ENCODE peak calls at places on chromosome 6, in seven cellular contexts. One of them, this sample, is unnamed.

GRCh38 chr6:38796006-38796405 is 80.9 kb downstream of the DNAH8 start:
- DNase-seq in GM06990: no peak
- DNase-seq in mesothelial cell of epicardium: no peak
- DNase-seq in tibial nerve: no peak
- DNase-seq in AG09319: no peak
- DNase-seq in H9: no peak
- DNase-seq in heart left ventricle: no peak
- DNase-seq in this sample: no peak

GRCh38 chr6:19557191-19557590 is 280.0 kb upstream of the ID4 start:
- DNase-seq in GM06990: no peak
- DNase-seq in tibial nerve: no peak
- DNase-seq in mesothelial cell of epicardium: no peak
- DNase-seq in H9: no peak
- DNase-seq in heart left ventricle: no peak
- DNase-seq in AG09319: no peak
- DNase-seq in this sample: no peak

GRCh38 chr6:109406196-109406595 is 23.9 kb upstream of the CD164 start:
- DNase-seq in heart left ventricle: no peak
- DNase-seq in mesothelial cell of epicardium: no peak
- DNase-seq in tibial nerve: no peak
- DNase-seq in AG09319: no peak
- DNase-seq in GM06990: no peak
- DNase-seq in H9: no peak
- DNase-seq in this sample: no peak

GRCh38 chr6:8670792-8671191 is 235.4 kb upstream of the SLC35B3 start:
- DNase-seq in mesothelial cell of epicardium: no peak
- DNase-seq in AG09319: no peak
- DNase-seq in H9: no peak
- DNase-seq in tibial nerve: no peak
- DNase-seq in GM06990: no peak
- DNase-seq in heart left ventricle: no peak
- DNase-seq in this sample: no peak

GRCh38 chr6:140858381-140858971 is 1274.2 kb upstream of the GJE1 start:
- DNase-seq in tibial nerve: no peak
- DNase-seq in H9: no peak
- DNase-seq in mesothelial cell of epicardium: no peak
- DNase-seq in AG09319: no peak
- DNase-seq in GM06990: no peak
- DNase-seq in heart left ventricle: no peak
- DNase-seq in this sample: no peak

GRCh38 chr6:134577998-134578397 is 260.1 kb upstream of the SGK1 start:
- DNase-seq in AG09319: no peak
- DNase-seq in H9: no peak
- DNase-seq in mesothelial cell of epicardium: no peak
- DNase-seq in heart left ventricle: no peak
- DNase-seq in GM06990: no peak
- DNase-seq in tibial nerve: no peak
- DNase-seq in this sample: no peak

GRCh38 chr6:159255434-159255951 is 86.3 kb downstream of the FNDC1 start:
- DNase-seq in H9: no peak
- DNase-seq in heart left ventricle: no peak
- DNase-seq in tibial nerve: no peak
- DNase-seq in GM06990: no peak
- DNase-seq in AG09319: no peak
- DNase-seq in mesothelial cell of epicardium: no peak
- DNase-seq in this sample: no peak

GRCh38 chr6:116533233-116533957 is 12.1 kb downstream of the TRAPPC3L start:
- DNase-seq in H9: peak; percentile 58
- DNase-seq in mesothelial cell of epicardium: no peak
- DNase-seq in AG09319: no peak
- DNase-seq in tibial nerve: no peak
- DNase-seq in GM06990: no peak
- DNase-seq in heart left ventricle: no peak
- DNase-seq in this sample: no peak

GRCh38 chr6:16450285-16450684 is 211.9 kb downstream of the GMPR start:
- DNase-seq in AG09319: peak; percentile 54
- DNase-seq in heart left ventricle: no peak
- DNase-seq in GM06990: no peak
- DNase-seq in tibial nerve: no peak
- DNase-seq in mesothelial cell of epicardium: no peak
- DNase-seq in H9: no peak
- DNase-seq in this sample: peak; percentile 75

GRCh38 chr6:33984466-33985332 is 161.2 kb downstream of the GRM4 start:
- DNase-seq in H9: peak; percentile 27
- DNase-seq in mesothelial cell of epicardium: no peak
- DNase-seq in GM06990: no peak
- DNase-seq in tibial nerve: no peak
- DNase-seq in AG09319: no peak
- DNase-seq in heart left ventricle: no peak
- DNase-seq in this sample: no peak

GRCh38 chr6:105174512-105174911 is 5.3 kb downstream of the POPDC3 start:
- DNase-seq in heart left ventricle: no peak
- DNase-seq in H9: no peak
- DNase-seq in AG09319: no peak
- DNase-seq in mesothelial cell of epicardium: no peak
- DNase-seq in GM06990: no peak
- DNase-seq in tibial nerve: no peak
- DNase-seq in this sample: no peak

GRCh38 chr6:117677553-117678131 is 2.4 kb downstream of the NUS1 start:
- DNase-seq in H9: no peak
- DNase-seq in tibial nerve: no peak
- DNase-seq in mesothelial cell of epicardium: no peak
- DNase-seq in AG09319: no peak
- DNase-seq in heart left ventricle: no peak
- DNase-seq in GM06990: no peak
- DNase-seq in this sample: no peak

GRCh38 chr6:2850480-2851150 is 9.0 kb upstream of the SERPINB1 start:
- DNase-seq in heart left ventricle: no peak
- DNase-seq in GM06990: no peak
- DNase-seq in AG09319: no peak
- DNase-seq in tibial nerve: no peak
- DNase-seq in mesothelial cell of epicardium: no peak
- DNase-seq in H9: no peak
- DNase-seq in this sample: no peak

GRCh38 chr6:27672113-27672799 is 199.4 kb upstream of the ZNF184 start:
- DNase-seq in mesothelial cell of epicardium: no peak
- DNase-seq in AG09319: no peak
- DNase-seq in GM06990: peak; percentile 80
- DNase-seq in tibial nerve: no peak
- DNase-seq in heart left ventricle: no peak
- DNase-seq in H9: peak; percentile 90
- DNase-seq in this sample: peak; percentile 81

GRCh38 chr6:147331401-147331800 is 127.2 kb downstream of the STXBP5 start:
- DNase-seq in H9: no peak
- DNase-seq in GM06990: no peak
- DNase-seq in heart left ventricle: no peak
- DNase-seq in AG09319: no peak
- DNase-seq in tibial nerve: no peak
- DNase-seq in mesothelial cell of epicardium: no peak
- DNase-seq in this sample: no peak

GRCh38 chr6:110180228-110181008 is at the start of gene CDC40:
- DNase-seq in tibial nerve: peak; percentile 16
- DNase-seq in GM06990: no peak
- DNase-seq in heart left ventricle: peak; percentile 68
- DNase-seq in H9: peak; percentile 61
- DNase-seq in mesothelial cell of epicardium: no peak
- DNase-seq in AG09319: no peak
- DNase-seq in this sample: no peak

GRCh38 chr6:134523903-134524302 is 206.0 kb upstream of the SGK1 start:
- DNase-seq in tibial nerve: no peak
- DNase-seq in GM06990: no peak
- DNase-seq in AG09319: no peak
- DNase-seq in H9: no peak
- DNase-seq in mesothelial cell of epicardium: no peak
- DNase-seq in heart left ventricle: no peak
- DNase-seq in this sample: no peak

GRCh38 chr6:24827162-24827561 is 28.4 kb upstream of the ARMH2 start:
- DNase-seq in AG09319: no peak
- DNase-seq in mesothelial cell of epicardium: no peak
- DNase-seq in GM06990: no peak
- DNase-seq in H9: no peak
- DNase-seq in heart left ventricle: no peak
- DNase-seq in tibial nerve: no peak
- DNase-seq in this sample: no peak

DNA sequence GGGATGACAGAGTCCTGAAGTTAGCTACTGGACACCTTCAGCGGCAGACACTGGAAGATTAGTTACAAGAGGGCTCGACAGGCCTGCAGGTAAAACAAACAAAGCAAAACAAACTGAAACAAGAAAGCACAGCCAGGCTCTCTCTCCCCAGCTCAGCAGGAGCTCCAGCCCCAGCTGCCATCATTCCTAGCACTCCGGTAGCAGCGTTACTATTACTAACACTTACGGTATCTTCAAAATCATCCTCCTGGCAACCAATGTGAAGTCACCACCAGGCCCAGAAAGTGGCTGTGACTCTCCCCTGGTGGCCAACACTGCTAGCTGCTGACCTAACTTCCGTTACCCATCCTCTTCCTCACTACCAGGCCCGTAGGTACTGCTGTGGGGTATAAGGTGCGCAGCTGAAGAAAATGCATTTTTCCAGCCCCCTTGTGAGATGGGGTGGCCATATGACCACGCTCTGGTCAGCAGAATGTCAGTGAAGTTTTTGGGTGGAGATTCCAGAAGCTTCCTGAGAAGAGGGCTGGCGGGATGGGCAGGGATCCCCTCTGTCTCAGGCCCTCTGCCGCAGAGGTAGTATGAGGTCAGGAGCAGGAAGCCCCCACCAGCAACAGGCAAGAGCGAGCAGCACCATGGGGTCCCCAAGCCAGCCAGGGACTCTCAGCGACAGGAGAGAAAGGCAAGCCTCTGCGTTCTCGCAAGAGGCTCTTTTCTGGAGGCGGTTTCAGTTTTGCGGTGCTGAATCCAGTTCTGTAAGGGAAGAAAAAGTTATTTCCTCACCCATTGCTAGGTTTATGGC is 37.4 kb upstream of the TBXT start:
- DNase-seq in GM06990: no peak
- DNase-seq in AG09319: no peak
- DNase-seq in tibial nerve: no peak
- DNase-seq in mesothelial cell of epicardium: no peak
- DNase-seq in H9: no peak
- DNase-seq in heart left ventricle: no peak
- DNase-seq in this sample: no peak
- TF ChIP-seq CTCF in GM06990: peak; percentile 28
- TF ChIP-seq CTCF in AG09319: no peak
- TF ChIP-seq CTCF in tibial nerve: no peak
- TF ChIP-seq CTCF in mesothelial cell of epicardium: no peak
- TF ChIP-seq CTCF in H9: peak; percentile 41
- TF ChIP-seq CTCF in heart left ventricle: no peak
- TF ChIP-seq CTCF in this sample: no peak

GRCh38 chr6:44496705-44497369 is 109.3 kb downstream of the CDC5L start:
- DNase-seq in tibial nerve: no peak
- DNase-seq in GM06990: no peak
- DNase-seq in H9: peak; percentile 13
- DNase-seq in mesothelial cell of epicardium: no peak
- DNase-seq in heart left ventricle: no peak
- DNase-seq in AG09319: no peak
- DNase-seq in this sample: no peak

GRCh38 chr6:44493132-44493531 is 105.6 kb downstream of the CDC5L start:
- DNase-seq in H9: no peak
- DNase-seq in mesothelial cell of epicardium: no peak
- DNase-seq in AG09319: no peak
- DNase-seq in tibial nerve: no peak
- DNase-seq in GM06990: no peak
- DNase-seq in heart left ventricle: no peak
- DNase-seq in this sample: no peak

GRCh38 chr6:44493593-44493992 is 106.1 kb downstream of the CDC5L start:
- DNase-seq in mesothelial cell of epicardium: no peak
- DNase-seq in heart left ventricle: no peak
- DNase-seq in H9: no peak
- DNase-seq in GM06990: no peak
- DNase-seq in AG09319: no peak
- DNase-seq in tibial nerve: no peak
- DNase-seq in this sample: no peak

GRCh38 chr6:44495036-44495901 is 107.8 kb downstream of the CDC5L start:
- DNase-seq in H9: peak; percentile 23
- DNase-seq in heart left ventricle: no peak
- DNase-seq in AG09319: no peak
- DNase-seq in GM06990: no peak
- DNase-seq in mesothelial cell of epicardium: no peak
- DNase-seq in tibial nerve: no peak
- DNase-seq in this sample: no peak

GRCh38 chr6:44494011-44494501 is 106.5 kb downstream of the CDC5L start:
- DNase-seq in mesothelial cell of epicardium: no peak
- DNase-seq in tibial nerve: no peak
- DNase-seq in H9: no peak
- DNase-seq in GM06990: no peak
- DNase-seq in AG09319: peak; percentile 20
- DNase-seq in heart left ventricle: no peak
- DNase-seq in this sample: no peak
- TF ChIP-seq CTCF in mesothelial cell of epicardium: no peak
- TF ChIP-seq CTCF in tibial nerve: no peak
- TF ChIP-seq CTCF in H9: no peak
- TF ChIP-seq CTCF in GM06990: peak; percentile 11
- TF ChIP-seq CTCF in AG09319: peak; percentile 33
- TF ChIP-seq CTCF in heart left ventricle: no peak
- TF ChIP-seq CTCF in this sample: no peak

DNA sequence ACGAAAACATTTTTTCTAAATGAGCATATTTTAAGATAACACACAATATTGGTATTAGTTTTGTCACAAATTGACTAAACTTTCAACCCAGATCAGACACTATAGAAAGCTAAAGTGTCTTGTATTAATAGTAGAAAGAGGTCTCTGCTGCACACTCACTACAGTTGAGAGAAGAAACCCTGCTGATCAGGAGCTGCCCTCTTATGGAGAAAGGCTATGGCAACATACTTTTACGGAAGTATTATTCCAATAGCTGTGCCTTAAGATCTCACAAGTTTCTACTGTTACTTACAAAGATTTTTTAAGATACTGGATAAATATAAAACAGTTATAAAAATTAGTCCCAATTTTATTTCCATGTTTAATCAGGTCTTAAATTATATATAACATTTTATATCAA is 155.7 kb downstream of the RIMS1 start:
- DNase-seq in tibial nerve: no peak
- DNase-seq in GM06990: no peak
- DNase-seq in mesothelial cell of epicardium: no peak
- DNase-seq in H9: no peak
- DNase-seq in AG09319: no peak
- DNase-seq in heart left ventricle: no peak
- DNase-seq in this sample: no peak
- TF ChIP-seq CTCF in tibial nerve: no peak
- TF ChIP-seq CTCF in GM06990: peak; percentile 3
- TF ChIP-seq CTCF in mesothelial cell of epicardium: no peak
- TF ChIP-seq CTCF in H9: peak; percentile 25
- TF ChIP-seq CTCF in AG09319: no peak
- TF ChIP-seq CTCF in heart left ventricle: peak; percentile 6
- TF ChIP-seq CTCF in this sample: no peak

GRCh38 chr6:85372188-85372914 is 77.5 kb upstream of the NT5E start:
- DNase-seq in heart left ventricle: no peak
- DNase-seq in H9: no peak
- DNase-seq in tibial nerve: no peak
- DNase-seq in mesothelial cell of epicardium: no peak
- DNase-seq in GM06990: no peak
- DNase-seq in AG09319: no peak
- DNase-seq in this sample: no peak
- TF ChIP-seq CTCF in heart left ventricle: peak; percentile 14
- TF ChIP-seq CTCF in H9: peak; percentile 24
- TF ChIP-seq CTCF in tibial nerve: no peak
- TF ChIP-seq CTCF in mesothelial cell of epicardium: no peak
- TF ChIP-seq CTCF in GM06990: peak; percentile 33
- TF ChIP-seq CTCF in AG09319: no peak
- TF ChIP-seq CTCF in this sample: no peak

This sample was measured in HFF-Myc.